ENCODE peak calls at places on chromosomes 3 and 15, in seven cellular contexts. One of them, this sample, is unnamed.

GRCh38 chr3:99114565-99115291 is 213.2 kb upstream of the DCBLD2 start:
- DNase-seq in osteocyte: peak; percentile 84
- DNase-seq in activated gamma-delta T cell: no peak
- DNase-seq in NB4: peak; percentile 10
- DNase-seq in COR-L47: no peak
- DNase-seq in activated CD4-positive, alpha-beta T cell treated with anti-CD3 and anti-CD28 coated beads, Interleukin-2, amount 50 U/mL, for 1 hour: no peak
- DNase-seq in RWPE2: no peak
- DNase-seq in this sample: no peak

GRCh38 chr3:120498947-120499346 is 48.2 kb upstream of the FSTL1 start:
- DNase-seq in osteocyte: peak; percentile 73
- DNase-seq in activated gamma-delta T cell: no peak
- DNase-seq in NB4: no peak
- DNase-seq in COR-L47: no peak
- DNase-seq in activated CD4-positive, alpha-beta T cell treated with anti-CD3 and anti-CD28 coated beads, Interleukin-2, amount 50 U/mL, for 1 hour: no peak
- DNase-seq in RWPE2: no peak
- DNase-seq in this sample: no peak

GRCh38 chr3:134027631-134028030 is 2.1 kb downstream of the SLCO2A1 start:
- DNase-seq in osteocyte: no peak
- DNase-seq in activated gamma-delta T cell: no peak
- DNase-seq in NB4: no peak
- DNase-seq in COR-L47: no peak
- DNase-seq in activated CD4-positive, alpha-beta T cell treated with anti-CD3 and anti-CD28 coated beads, Interleukin-2, amount 50 U/mL, for 1 hour: no peak
- DNase-seq in RWPE2: no peak
- DNase-seq in this sample: no peak

GRCh38 chr15:66848666-66849392 is 146.8 kb downstream of the SMAD6 start:
- DNase-seq in osteocyte: no peak
- DNase-seq in activated gamma-delta T cell: no peak
- DNase-seq in NB4: no peak
- DNase-seq in COR-L47: no peak
- DNase-seq in activated CD4-positive, alpha-beta T cell treated with anti-CD3 and anti-CD28 coated beads, Interleukin-2, amount 50 U/mL, for 1 hour: no peak
- DNase-seq in RWPE2: peak; percentile 72
- DNase-seq in this sample: no peak

GRCh38 chr3:36543276-36543997 is 163.1 kb downstream of the STAC start:
- DNase-seq in osteocyte: no peak
- DNase-seq in activated gamma-delta T cell: no peak
- DNase-seq in NB4: no peak
- DNase-seq in COR-L47: no peak
- DNase-seq in activated CD4-positive, alpha-beta T cell treated with anti-CD3 and anti-CD28 coated beads, Interleukin-2, amount 50 U/mL, for 1 hour: no peak
- DNase-seq in RWPE2: no peak
- DNase-seq in this sample: no peak

GRCh38 chr3:105827101-105827634 is 41.6 kb downstream of the CBLB start:
- DNase-seq in osteocyte: no peak
- DNase-seq in activated gamma-delta T cell: no peak
- DNase-seq in NB4: no peak
- DNase-seq in COR-L47: no peak
- DNase-seq in activated CD4-positive, alpha-beta T cell treated with anti-CD3 and anti-CD28 coated beads, Interleukin-2, amount 50 U/mL, for 1 hour: no peak
- DNase-seq in RWPE2: no peak
- DNase-seq in this sample: no peak

GRCh38 chr3:180036678-180037455 is at the start of gene PEX5L:
- DNase-seq in osteocyte: peak; percentile 87
- DNase-seq in activated gamma-delta T cell: peak; percentile 15
- DNase-seq in NB4: peak; percentile 12
- DNase-seq in COR-L47: peak; percentile 90
- DNase-seq in activated CD4-positive, alpha-beta T cell treated with anti-CD3 and anti-CD28 coated beads, Interleukin-2, amount 50 U/mL, for 1 hour: peak; percentile 4
- DNase-seq in RWPE2: peak; percentile 58
- DNase-seq in this sample: peak; percentile 91

GRCh38 chr3:63911901-63912767 is at the start of gene SCAANT1:
- DNase-seq in osteocyte: peak; percentile 95
- DNase-seq in activated gamma-delta T cell: peak; percentile 72
- DNase-seq in NB4: peak; percentile 90
- DNase-seq in COR-L47: peak; percentile 48
- DNase-seq in activated CD4-positive, alpha-beta T cell treated with anti-CD3 and anti-CD28 coated beads, Interleukin-2, amount 50 U/mL, for 1 hour: peak; percentile 82
- DNase-seq in RWPE2: peak; percentile 90
- DNase-seq in this sample: peak; percentile 54

GRCh38 chr3:172517859-172518466 is 5.3 kb downstream of the TNFSF10 start:
- DNase-seq in osteocyte: no peak
- DNase-seq in activated gamma-delta T cell: no peak
- DNase-seq in NB4: no peak
- DNase-seq in COR-L47: no peak
- DNase-seq in activated CD4-positive, alpha-beta T cell treated with anti-CD3 and anti-CD28 coated beads, Interleukin-2, amount 50 U/mL, for 1 hour: peak; percentile 36
- DNase-seq in RWPE2: no peak
- DNase-seq in this sample: no peak

GRCh38 chr3:129386984-129387383 is 41.5 kb downstream of the EFCAB12 start:
- DNase-seq in osteocyte: no peak
- DNase-seq in activated gamma-delta T cell: no peak
- DNase-seq in NB4: no peak
- DNase-seq in COR-L47: no peak
- DNase-seq in activated CD4-positive, alpha-beta T cell treated with anti-CD3 and anti-CD28 coated beads, Interleukin-2, amount 50 U/mL, for 1 hour: no peak
- DNase-seq in RWPE2: no peak
- DNase-seq in this sample: no peak

GRCh38 chr3:46926871-46927717 is 49.5 kb downstream of the CCDC12 start:
- DNase-seq in osteocyte: no peak
- DNase-seq in activated gamma-delta T cell: no peak
- DNase-seq in NB4: peak; percentile 92
- DNase-seq in COR-L47: no peak
- DNase-seq in activated CD4-positive, alpha-beta T cell treated with anti-CD3 and anti-CD28 coated beads, Interleukin-2, amount 50 U/mL, for 1 hour: no peak
- DNase-seq in RWPE2: peak; percentile 39
- DNase-seq in this sample: no peak

GRCh38 chr3:129616713-129617112 is 10.2 kb upstream of the PLXND1 start:
- DNase-seq in osteocyte: no peak
- DNase-seq in activated gamma-delta T cell: no peak
- DNase-seq in NB4: peak; percentile 58
- DNase-seq in COR-L47: no peak
- DNase-seq in activated CD4-positive, alpha-beta T cell treated with anti-CD3 and anti-CD28 coated beads, Interleukin-2, amount 50 U/mL, for 1 hour: no peak
- DNase-seq in RWPE2: no peak
- DNase-seq in this sample: no peak

GRCh38 chr3:168071535-168071934 is 24.2 kb downstream of the GOLIM4 start:
- DNase-seq in osteocyte: no peak
- DNase-seq in activated gamma-delta T cell: no peak
- DNase-seq in NB4: no peak
- DNase-seq in COR-L47: no peak
- DNase-seq in activated CD4-positive, alpha-beta T cell treated with anti-CD3 and anti-CD28 coated beads, Interleukin-2, amount 50 U/mL, for 1 hour: no peak
- DNase-seq in RWPE2: no peak
- DNase-seq in this sample: no peak

GRCh38 chr3:153313307-153313945 is 151.4 kb downstream of the RAP2B start:
- DNase-seq in osteocyte: no peak
- DNase-seq in activated gamma-delta T cell: no peak
- DNase-seq in NB4: no peak
- DNase-seq in COR-L47: no peak
- DNase-seq in activated CD4-positive, alpha-beta T cell treated with anti-CD3 and anti-CD28 coated beads, Interleukin-2, amount 50 U/mL, for 1 hour: no peak
- DNase-seq in RWPE2: no peak
- DNase-seq in this sample: no peak

GRCh38 chr3:117958027-117958426 is 1076.6 kb downstream of the IGSF11 start:
- DNase-seq in osteocyte: no peak
- DNase-seq in activated gamma-delta T cell: no peak
- DNase-seq in NB4: no peak
- DNase-seq in COR-L47: no peak
- DNase-seq in activated CD4-positive, alpha-beta T cell treated with anti-CD3 and anti-CD28 coated beads, Interleukin-2, amount 50 U/mL, for 1 hour: no peak
- DNase-seq in RWPE2: no peak
- DNase-seq in this sample: no peak

GRCh38 chr3:149917124-149917667 is 53.5 kb downstream of the PFN2 start:
- DNase-seq in osteocyte: no peak
- DNase-seq in activated gamma-delta T cell: no peak
- DNase-seq in NB4: no peak
- DNase-seq in COR-L47: no peak
- DNase-seq in activated CD4-positive, alpha-beta T cell treated with anti-CD3 and anti-CD28 coated beads, Interleukin-2, amount 50 U/mL, for 1 hour: no peak
- DNase-seq in RWPE2: no peak
- DNase-seq in this sample: no peak

GRCh38 chr3:147184794-147185193 is 221.5 kb downstream of the ZIC4 start:
- DNase-seq in osteocyte: no peak
- DNase-seq in activated gamma-delta T cell: no peak
- DNase-seq in NB4: no peak
- DNase-seq in COR-L47: no peak
- DNase-seq in activated CD4-positive, alpha-beta T cell treated with anti-CD3 and anti-CD28 coated beads, Interleukin-2, amount 50 U/mL, for 1 hour: no peak
- DNase-seq in RWPE2: no peak
- DNase-seq in this sample: no peak

GRCh38 chr3:172289583-172289982 is 158.7 kb downstream of the GHSR start:
- DNase-seq in osteocyte: no peak
- DNase-seq in activated gamma-delta T cell: no peak
- DNase-seq in NB4: no peak
- DNase-seq in COR-L47: no peak
- DNase-seq in activated CD4-positive, alpha-beta T cell treated with anti-CD3 and anti-CD28 coated beads, Interleukin-2, amount 50 U/mL, for 1 hour: no peak
- DNase-seq in RWPE2: no peak
- DNase-seq in this sample: no peak

GRCh38 chr3:42254566-42254965 is 11.4 kb downstream of the CCK start:
- DNase-seq in osteocyte: no peak
- DNase-seq in activated gamma-delta T cell: no peak
- DNase-seq in NB4: no peak
- DNase-seq in COR-L47: no peak
- DNase-seq in activated CD4-positive, alpha-beta T cell treated with anti-CD3 and anti-CD28 coated beads, Interleukin-2, amount 50 U/mL, for 1 hour: no peak
- DNase-seq in RWPE2: no peak
- DNase-seq in this sample: no peak

GRCh38 chr3:71816141-71816540 is 31.2 kb upstream of the PROK2 start:
- DNase-seq in osteocyte: no peak
- DNase-seq in activated gamma-delta T cell: no peak
- DNase-seq in NB4: no peak
- DNase-seq in COR-L47: no peak
- DNase-seq in activated CD4-positive, alpha-beta T cell treated with anti-CD3 and anti-CD28 coated beads, Interleukin-2, amount 50 U/mL, for 1 hour: no peak
- DNase-seq in RWPE2: no peak
- DNase-seq in this sample: no peak

GRCh38 chr3:112470791-112471190 is 28.5 kb downstream of the BTLA start:
- DNase-seq in osteocyte: no peak
- DNase-seq in activated gamma-delta T cell: no peak
- DNase-seq in NB4: no peak
- DNase-seq in COR-L47: no peak
- DNase-seq in activated CD4-positive, alpha-beta T cell treated with anti-CD3 and anti-CD28 coated beads, Interleukin-2, amount 50 U/mL, for 1 hour: no peak
- DNase-seq in RWPE2: no peak
- DNase-seq in this sample: no peak

GRCh38 chr15:32042269-32042996 is 12.1 kb downstream of the CHRNA7 start:
- DNase-seq in osteocyte: no peak
- DNase-seq in activated gamma-delta T cell: no peak
- DNase-seq in NB4: no peak
- DNase-seq in COR-L47: peak; percentile 82
- DNase-seq in activated CD4-positive, alpha-beta T cell treated with anti-CD3 and anti-CD28 coated beads, Interleukin-2, amount 50 U/mL, for 1 hour: no peak
- DNase-seq in RWPE2: no peak
- DNase-seq in this sample: no peak

GRCh38 chr3:125602752-125603649 is 7.7 kb upstream of the OSBPL11 start:
- DNase-seq in osteocyte: no peak
- DNase-seq in activated gamma-delta T cell: no peak
- DNase-seq in NB4: no peak
- DNase-seq in COR-L47: peak; percentile 8
- DNase-seq in activated CD4-positive, alpha-beta T cell treated with anti-CD3 and anti-CD28 coated beads, Interleukin-2, amount 50 U/mL, for 1 hour: no peak
- DNase-seq in RWPE2: peak; percentile 77
- DNase-seq in this sample: peak; percentile 4